ENCODE peak calls at places on chromosomes 7 and 10, in eight cellular contexts. C is body of pancreas; Y is PC-3; B is neural progenitor cell; L is BJ; V is thoracic aorta; E is psoas muscle; O is CD8-positive, alpha-beta T cell. N is an unnamed sample.

GRCh38 chr7:22843681-22844309 is 21.1 kb upstream of the TOMM7 start:
- DNase-seq in C (no peak), Y (no peak), B (peak; percentile 56), L (no peak), V (no peak), E (no peak), O (no peak), N (no peak)

GRCh38 chr10:116723428-116724281 is 18.7 kb downstream of the HSPA12A start:
- DNase-seq in C (no peak), Y (no peak), B (no peak), L (no peak), V (no peak), E (no peak), O (peak; percentile 43), N (no peak)

GRCh38 chr7:150323682-150324365 is 479 bp upstream of the ACTR3C start:
- DNase-seq in C (no peak), Y (peak; percentile 8), B (no peak), L (no peak), V (no peak), E (no peak), O (no peak), N (no peak)

GRCh38 chr10:80324086-80324485 is 32.5 kb downstream of the DYDC1 start:
- DNase-seq in C (no peak), Y (no peak), B (no peak), L (no peak), V (no peak), E (no peak), O (no peak), N (no peak)

GRCh38 chr7:30206466-30206865 is 71.7 kb downstream of the MTURN start:
- DNase-seq in C (no peak), Y (peak; percentile 60), B (peak; percentile 38), L (no peak), V (no peak), E (no peak), O (no peak), N (no peak)

GRCh38 chr10:97468162-97468561 is 22.2 kb downstream of the ZDHHC16 start:
- DNase-seq in C (no peak), Y (no peak), B (no peak), L (no peak), V (no peak), E (no peak), O (no peak), N (no peak)

GRCh38 chr7:36280840-36281812 is 108.5 kb upstream of the ANLN start:
- DNase-seq in C (peak; percentile 52), Y (peak; percentile 86), B (peak; percentile 62), L (no peak), V (no peak), E (peak; percentile 72), O (no peak), N (peak; percentile 78)

GRCh38 chr7:151796871-151797270 is 80.0 kb downstream of the PRKAG2 start:
- DNase-seq in C (no peak), Y (no peak), B (no peak), L (no peak), V (no peak), E (no peak), O (no peak), N (no peak)

GRCh38 chr7:29953735-29954347 is 35.8 kb downstream of the SCRN1 start:
- DNase-seq in C (no peak), Y (no peak), B (no peak), L (no peak), V (no peak), E (no peak), O (no peak), N (no peak)

GRCh38 chr7:117269417-117269816 is 53.4 kb downstream of the WNT2 start:
- DNase-seq in C (no peak), Y (peak; percentile 89), B (no peak), L (peak; percentile 93), V (no peak), E (no peak), O (no peak), N (no peak)

GRCh38 chr7:38195804-38196595 is 18.0 kb downstream of the STARD3NL start:
- DNase-seq in C (no peak), Y (no peak), B (no peak), L (no peak), V (no peak), E (no peak), O (no peak), N (no peak)

GRCh38 chr7:70384891-70385290 is 747.1 kb upstream of the GALNT17 start:
- DNase-seq in C (no peak), Y (no peak), B (no peak), L (no peak), V (no peak), E (no peak), O (no peak), N (no peak)

GRCh38 chr7:158018061-158018796 is 569.4 kb downstream of the PTPRN2 start:
- DNase-seq in C (no peak), Y (no peak), B (no peak), L (no peak), V (no peak), E (no peak), O (no peak), N (no peak)

GRCh38 chr10:71038921-71039320 is 150.6 kb upstream of the PCBD1 start:
- DNase-seq in C (no peak), Y (no peak), B (no peak), L (no peak), V (no peak), E (no peak), O (no peak), N (no peak)

GRCh38 chr10:102324061-102324460 is 71.4 kb upstream of the NFKB2 start:
- DNase-seq in C (no peak), Y (no peak), B (peak; percentile 30), L (no peak), V (no peak), E (no peak), O (no peak), N (no peak)

GRCh38 chr7:100430450-100431285 is 1.0 kb downstream of the MEPCE start:
- DNase-seq in C (peak; percentile 33), Y (no peak), B (peak; percentile 18), L (no peak), V (no peak), E (no peak), O (peak; percentile 41), N (peak; percentile 32)

GRCh38 chr7:139242741-139243281 is 11.8 kb downstream of the UBN2 start:
- DNase-seq in C (no peak), Y (peak; percentile 80), B (no peak), L (no peak), V (no peak), E (no peak), O (no peak), N (no peak)

GRCh38 chr7:149620961-149621360 is 123.4 kb upstream of the ZNF746 start:
- DNase-seq in C (no peak), Y (no peak), B (no peak), L (no peak), V (no peak), E (no peak), O (peak; percentile 34), N (no peak)

GRCh38 chr7:112047421-112047820 is 158.8 kb downstream of the DOCK4 start:
- DNase-seq in C (no peak), Y (no peak), B (no peak), L (no peak), V (no peak), E (no peak), O (no peak), N (no peak)
- H3K36me3 ChIP-seq in C (no peaks in the 10 kb centered on the region), Y (no peaks in the 10 kb centered on the region), B (no peaks in the 10 kb centered on the region), L (no peaks in the 10 kb centered on the region), V (no peaks in the 10 kb centered on the region), E (no peaks in the 10 kb centered on the region), O (no peaks in the 10 kb centered on the region), N (no peaks in the 10 kb centered on the region)

GRCh38 chr7:106717997-106718871 is 57.3 kb upstream of the CCDC71L start:
- DNase-seq in C (peak; percentile 16), Y (peak; percentile 96), B (no peak), L (peak; percentile 100), V (peak; percentile 38), E (no peak), O (peak; percentile 61), N (no peak)

GRCh38 chr7:106721816-106722785 is 61.1 kb upstream of the CCDC71L start:
- DNase-seq in C (no peak), Y (no peak), B (no peak), L (no peak), V (no peak), E (no peak), O (no peak), N (no peak)

GRCh38 chr7:106720641-106721040 is 59.7 kb upstream of the CCDC71L start:
- DNase-seq in C (no peak), Y (no peak), B (no peak), L (no peak), V (no peak), E (no peak), O (no peak), N (no peak)

GRCh38 chr7:106715730-106716129 is 54.8 kb upstream of the CCDC71L start:
- DNase-seq in C (no peak), Y (no peak), B (no peak), L (no peak), V (no peak), E (no peak), O (no peak), N (no peak)

DNA sequence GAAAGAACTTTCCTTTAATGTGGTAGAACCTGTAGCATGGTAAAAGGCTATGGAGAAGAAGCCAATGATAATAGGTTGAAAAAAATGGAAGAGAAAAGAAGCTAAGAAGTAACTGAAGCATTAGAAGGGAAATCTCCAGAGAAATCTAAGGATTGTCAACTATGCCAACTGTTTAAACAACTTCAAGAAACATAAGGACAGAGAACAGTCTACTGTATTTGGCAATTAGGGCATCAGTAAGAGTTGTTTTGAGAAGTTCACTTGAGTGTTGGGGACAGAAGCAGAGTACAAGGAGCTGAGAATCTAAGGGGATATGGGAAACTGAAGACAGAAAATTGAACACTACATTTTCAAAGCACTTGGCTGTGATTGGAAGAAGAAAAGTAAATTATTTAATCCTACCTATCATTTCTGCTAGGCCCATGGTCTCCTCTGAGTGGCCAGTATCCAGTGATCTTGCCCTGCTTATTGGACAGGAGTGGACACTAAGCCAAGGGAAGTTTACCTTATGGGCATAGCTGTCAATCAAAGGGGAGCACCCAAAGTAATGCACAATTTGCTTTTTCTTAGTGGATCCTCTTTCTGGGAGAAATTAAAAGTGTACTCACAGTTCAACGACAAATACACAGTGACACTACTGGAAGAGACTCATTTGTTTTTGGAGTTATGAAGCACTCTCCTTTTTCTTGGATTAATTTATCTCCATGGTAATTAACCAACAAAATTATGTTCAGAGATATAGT is 56.5 kb upstream of the CCDC71L start:
- DNase-seq in C (no peak), Y (peak; percentile 10), B (no peak), L (no peak), V (no peak), E (no peak), O (no peak), N (no peak)
- H3K4me3 ChIP-seq in C (no peak overlapping the region), Y (no peak overlapping the region), B (no peak overlapping the region), L (no peak overlapping the region), V (no peak overlapping the region), E (no peak overlapping the region), O (no peak overlapping the region), N (no peak overlapping the region)

GRCh38 chr10:103967433-103968142 is 648 bp downstream of the SLK start:
- DNase-seq in C (no peak), Y (peak; percentile 37), B (peak; percentile 34), L (no peak), V (no peak), E (no peak), O (peak; percentile 25), N (no peak)
- TF ChIP-seq CTCF in C (no peak), Y (no peak), B (no peak), L (no peak), V (peak; percentile 10), E (no peak), O (no peak), N (no peak)

DNA sequence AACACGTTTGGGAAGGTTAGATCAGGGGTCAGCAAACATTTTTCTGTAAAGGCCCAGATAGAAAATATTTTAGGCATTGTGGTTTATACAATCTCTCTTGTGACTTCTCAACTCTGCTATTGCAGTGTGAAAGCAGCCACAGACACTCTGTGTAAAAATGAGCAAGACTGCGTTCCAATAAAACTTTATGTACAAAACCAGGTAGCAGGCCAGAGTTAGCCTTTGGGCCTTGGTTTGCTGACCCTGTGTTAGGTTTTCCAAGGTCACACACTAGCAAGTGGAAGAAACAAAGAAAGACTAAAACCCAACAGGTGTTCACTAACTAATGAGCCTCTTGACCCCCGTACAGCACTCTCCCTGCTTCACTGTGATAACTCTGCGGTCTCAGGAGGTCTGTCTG is 14.9 kb upstream of the PAXIP1 start:
- DNase-seq in C (no peak), Y (no peak), B (no peak), L (no peak), V (no peak), E (no peak), O (no peak), N (no peak)
- H3K36me3 ChIP-seq in C (no peaks in the 10 kb centered on the region), Y (no peaks in the 10 kb centered on the region), B (no peaks in the 10 kb centered on the region), L (no peaks in the 10 kb centered on the region), V (no peaks in the 10 kb centered on the region), E (no peaks in the 10 kb centered on the region), O (no peaks in the 10 kb centered on the region), N (no peaks in the 10 kb centered on the region)

N was measured in BE2C.